ENCODE peak calls at places on chromosomes 16 and 17, in ten cellular contexts. J, O, M, G, L, N, X, A, Y and B are unnamed samples.
A peak's percentile ranks its signal among the peaks of the same experiment; 100 is the strongest.

GRCh38 chr16:85392756-85393673 is 220.1 kb upstream of the GSE1 start:
- DNase-seq in J (peak; percentile 7), Y (no peak), X (no peak), A (no peak), L (no peak), N (no peak), O (no peak), M (no peak), G (no peak), B (no peak)

GRCh38 chr16:31093132-31093703 is 1.4 kb downstream of the VKORC1 start:
- DNase-seq in M (peak; percentile 52), G (no peak), Y (peak; percentile 47), L (no peak), J (peak; percentile 46), O (no peak), A (peak; percentile 45), X (no peak), N (peak; percentile 45), B (no peak)

GRCh38 chr17:28228109-28228840 is 90.7 kb upstream of the TMEM97 start:
- DNase-seq in A (peak; percentile 56), O (no peak), L (no peak), X (no peak), G (no peak), J (no peak), Y (no peak), M (no peak), N (no peak), B (no peak)

GRCh38 chr17:52032454-52032853 is 126.1 kb downstream of the CA10 start:
- DNase-seq in N (no peak), A (no peak), J (no peak), O (no peak), G (no peak), L (no peak), X (no peak), Y (no peak), M (no peak), B (no peak)

GRCh38 chr16:73047536-73048291 is at the start of gene ZFHX3:
- DNase-seq in Y (peak; percentile 83), J (peak; percentile 78), G (peak; percentile 49), X (peak; percentile 8), N (peak; percentile 71), A (peak; percentile 83), L (peak; percentile 51), M (peak; percentile 69), O (peak; percentile 68), B (no peak)

GRCh38 chr16:59719121-59719520 is 985.0 kb upstream of the GOT2 start:
- DNase-seq in O (no peak), X (no peak), N (no peak), A (no peak), Y (no peak), G (no peak), J (no peak), L (no peak), M (no peak), B (no peak)

GRCh38 chr16:11395008-11395948 is 50.0 kb downstream of the RMI2 start:
- DNase-seq in M (no peak), G (no peak), J (no peak), X (no peak), N (no peak), L (no peak), O (no peak), Y (peak; percentile 3), A (no peak), B (no peak)

GRCh38 chr17:4786516-4786915 is 352 bp upstream of the VMO1 start:
- DNase-seq in X (no peak), M (no peak), G (no peak), Y (no peak), L (no peak), A (no peak), O (peak; percentile 46), J (no peak), N (no peak), B (no peak)

GRCh38 chr17:13735444-13735843 is 133.7 kb upstream of the HS3ST3A1 start:
- DNase-seq in J (peak; percentile 23), G (no peak), M (no peak), N (no peak), Y (no peak), O (no peak), L (no peak), X (no peak), A (peak; percentile 43), B (no peak)

GRCh38 chr16:85418978-85419491 is 194.1 kb upstream of the GSE1 start:
- DNase-seq in G (no peak), X (no peak), M (no peak), Y (no peak), N (peak; percentile 95), J (peak; percentile 28), A (no peak), L (no peak), O (no peak), B (no peak)

GRCh38 chr17:8220783-8221662 is 10.6 kb upstream of the AURKB start:
- DNase-seq in G (peak; percentile 73), M (peak; percentile 98), O (peak; percentile 94), A (peak; percentile 97), L (peak; percentile 91), J (peak; percentile 96), X (peak; percentile 70), N (peak; percentile 84), Y (peak; percentile 95), B (peak; percentile 78)

GRCh38 chr17:56165017-56165720 is 11.9 kb downstream of the ANKFN1 start:
- DNase-seq in Y (no peak), L (no peak), N (no peak), O (no peak), A (no peak), J (no peak), M (no peak), X (no peak), G (no peak), B (no peak)

GRCh38 chr17:4553669-4554068 is 1.5 kb downstream of the MYBBP1A start:
- DNase-seq in Y (no peak), L (no peak), A (no peak), N (no peak), X (no peak), O (no peak), J (no peak), G (no peak), M (no peak), B (no peak)

GRCh38 chr17:81365601-81366585 is 29.4 kb upstream of the BAHCC1 start:
- DNase-seq in G (peak; percentile 89), A (no peak), N (no peak), L (no peak), O (no peak), Y (peak; percentile 66), X (no peak), J (no peak), M (peak; percentile 82), B (peak; percentile 27)

GRCh38 chr17:35796942-35797341 is 1.5 kb upstream of the MMP28 start:
- DNase-seq in A (no peak), G (no peak), O (no peak), L (no peak), N (no peak), X (no peak), M (no peak), J (no peak), Y (no peak), B (no peak)

GRCh38 chr16:86389566-86390328 is 120.6 kb upstream of the FOXF1 start:
- DNase-seq in J (no peak), Y (no peak), L (no peak), A (no peak), M (no peak), X (no peak), O (no peak), G (no peak), N (no peak), B (no peak)

GRCh38 chr16:53545433-53545832 is 42.4 kb upstream of the AKTIP start:
- DNase-seq in G (no peak), Y (no peak), X (peak; percentile 28), J (no peak), N (no peak), M (no peak), A (no peak), O (no peak), L (no peak), B (peak; percentile 47)

GRCh38 chr17:28384281-28385036 is 13.0 kb downstream of the SARM1 start:
- DNase-seq in O (peak; percentile 36), J (peak; percentile 53), N (no peak), G (peak; percentile 77), X (peak; percentile 57), L (no peak), A (no peak), Y (peak; percentile 72), M (peak; percentile 30), B (peak; percentile 53)

GRCh38 chr17:1188812-1189211 is 9.0 kb upstream of the ABR start:
- DNase-seq in Y (no peak), A (no peak), X (no peak), G (no peak), N (no peak), L (no peak), M (no peak), J (no peak), O (peak; percentile 80), B (no peak)

GRCh38 chr17:42079541-42079940 is 18.7 kb downstream of the ZNF385C start:
- DNase-seq in A (no peak), N (no peak), J (no peak), M (no peak), Y (no peak), O (no peak), L (no peak), G (no peak), X (no peak), B (no peak)

GRCh38 chr17:60154616-60155426 is 5.0 kb downstream of the CA4 start:
- DNase-seq in G (no peak), X (no peak), Y (no peak), A (no peak), M (peak; percentile 15), N (no peak), O (peak; percentile 62), L (no peak), J (no peak), B (no peak)

GRCh38 chr16:77584205-77584859 is 138.0 kb upstream of the NUDT7 start:
- DNase-seq in J (peak; percentile 53), Y (peak; percentile 74), G (peak; percentile 48), A (peak; percentile 51), X (no peak), M (peak; percentile 67), N (peak; percentile 78), O (peak; percentile 35), L (peak; percentile 35), B (peak; percentile 13)

GRCh38 chr17:19275457-19276082 is 38.4 kb downstream of the EPN2 start:
- DNase-seq in M (no peak), X (no peak), L (no peak), N (no peak), A (no peak), O (no peak), Y (no peak), G (no peak), J (no peak), B (no peak)

GRCh38 chr17:43601280-43602050 is 55.3 kb upstream of the ETV4 start:
- DNase-seq in L (no peak), M (no peak), O (peak; percentile 71), X (no peak), N (no peak), G (no peak), J (no peak), A (no peak), Y (no peak), B (no peak)

GRCh38 chr16:17194190-17194780 is 276.5 kb downstream of the XYLT1 start:
- DNase-seq in O (peak; percentile 6), L (peak; percentile 18), N (peak; percentile 73), X (peak; percentile 32), J (peak; percentile 87), A (peak; percentile 81), G (no peak), M (peak; percentile 62), Y (peak; percentile 52), B (peak; percentile 62)

GRCh38 chr16:24132797-24133155 is 123.4 kb upstream of the CACNG3 start:
- DNase-seq in M (no peak), L (no peak), O (no peak), N (no peak), G (no peak), X (no peak), A (no peak), Y (no peak), J (no peak), B (no peak)

GRCh38 chr17:45775576-45776011 is 8.5 kb upstream of the CRHR1 start:
- DNase-seq in N (peak; percentile 94), A (no peak), G (peak; percentile 75), X (no peak), Y (no peak), J (no peak), M (no peak), O (peak; percentile 31), L (no peak), B (no peak)

GRCh38 chr17:28773736-28774135 is 29.9 kb downstream of the TRAF4 start:
- DNase-seq in M (no peak), O (no peak), Y (no peak), N (no peak), A (no peak), X (no peak), J (no peak), L (no peak), G (no peak), B (no peak)